ENCODE peak calls at places on chromosome 16, in four cellular contexts. O is neural crest cell; X is stimulated activated CD4-positive, alpha-beta T cell treated with anti-CD3 and anti-CD28 coated beads, Interleukin-4, amount 100 ng/mL, for 1 hour; B is omental fat pad. T is an unnamed sample.

GRCh38 chr16:66923247-66923851 is 2.0 kb downstream of the RRAD start:
- DNase-seq in O (no peak), X (no peak), B (no peak), T (no peak)

GRCh38 chr16:88886915-88887521 is 20.6 kb upstream of the PABPN1L start:
- DNase-seq in O (no peak), X (no peak), B (peak), T (no peak)

GRCh38 chr16:86604436-86605220 is 26.3 kb downstream of the FOXL1 start:
- DNase-seq in O (no peak), X (peak), B (no peak), T (peak)

GRCh38 chr16:72876221-72876620 is 171.7 kb downstream of the ZFHX3 start:
- DNase-seq in O (no peak), X (no peak), B (no peak), T (no peak)

GRCh38 chr16:89449726-89450335 is 40.5 kb downstream of the ANKRD11 start:
- DNase-seq in O (no peak), X (no peak), B (no peak), T (no peak)

GRCh38 chr16:64094170-64094960 is 1027.5 kb downstream of the CDH11 start:
- DNase-seq in O (no peak), X (no peak), B (no peak), T (no peak)

GRCh38 chr16:62079236-62079635 is 43.0 kb upstream of the CDH8 start:
- DNase-seq in O (no peak), X (no peak), B (no peak), T (no peak)

GRCh38 chr16:48105456-48105855 is 50.3 kb downstream of the ABCC12 start:
- DNase-seq in O (no peak), X (no peak), B (no peak), T (no peak)

GRCh38 chr16:35431829-35432663 is 1972.6 kb downstream of the TP53TG3F start:
- DNase-seq in O (no peak), X (no peak), B (no peak), T (no peak)

GRCh38 chr16:12062343-12063003 is 85.9 kb downstream of the SNX29 start:
- DNase-seq in O (no peak), X (no peak), B (peak), T (peak)

GRCh38 chr16:11078812-11079459 is 134.6 kb downstream of the CLEC16A start:
- DNase-seq in O (no peak), X (no peak), B (no peak), T (no peak)

GRCh38 chr16:52247737-52248136 is 299.2 kb downstream of the TOX3 start:
- DNase-seq in O (no peak), X (no peak), B (no peak), T (no peak)

GRCh38 chr16:88769617-88770458 is 15.2 kb downstream of the PIEZO1 start:
- DNase-seq in O (no peak), X (peak), B (no peak), T (peak)

GRCh38 chr16:82031116-82032084 is 3.7 kb upstream of the HSD17B2 start:
- DNase-seq in O (no peak), X (no peak), B (no peak), T (no peak)

GRCh38 chr16:49890876-49891275 is 35.0 kb upstream of the ZNF423 start:
- DNase-seq in O (no peak), X (peak), B (no peak), T (no peak)

GRCh38 chr16:49204191-49204590 is 77.4 kb downstream of the CBLN1 start:
- DNase-seq in O (no peak), X (no peak), B (no peak), T (no peak)

T was measured in breast epithelium.